ENCODE peak calls at places on chromosomes 12 and 14, in five cellular contexts. X, K, C, O and A are unnamed samples.

GRCh38 chr14:94545131-94545841 is 16.0 kb upstream of the SERPINA4 start:
- DNase-seq in X (no peak), K (no peak), C (peak), O (no peak), A (no peak)

GRCh38 chr12:112875608-112876007 is 31.2 kb upstream of the OAS1 start:
- DNase-seq in X (no peak), K (no peak), C (no peak), O (no peak), A (no peak)

GRCh38 chr12:109462868-109463692 is 14.0 kb downstream of the KCTD10 start:
- DNase-seq in X (peak), K (peak), C (peak), O (peak), A (peak)

GRCh38 chr12:53973093-53974042 is at the start of gene HOXC11:
- DNase-seq in X (peak), K (no peak), C (no peak), O (no peak), A (peak)

GRCh38 chr14:70514168-70515069 is 20.4 kb downstream of the ADAM20 start:
- DNase-seq in X (peak), K (no peak), C (no peak), O (no peak), A (no peak)

GRCh38 chr12:111112699-111113098 is 192.3 kb upstream of the MYL2 start:
- DNase-seq in X (no peak), K (no peak), C (no peak), O (no peak), A (no peak)

GRCh38 chr12:24839268-24839791 is 109.6 kb downstream of the BCAT1 start:
- DNase-seq in X (no peak), K (peak), C (no peak), O (no peak), A (no peak)

GRCh38 chr12:51329742-51330141 is 5.8 kb upstream of the BIN2 start:
- DNase-seq in X (no peak), K (no peak), C (no peak), O (no peak), A (no peak)

GRCh38 chr14:106738075-106738474 is 1211.7 kb downstream of the TMEM121 start:
- DNase-seq in X (no peak), K (no peak), C (no peak), O (no peak), A (no peak)

GRCh38 chr12:9925746-9926393 is 6.3 kb downstream of the CLEC2A start:
- DNase-seq in X (peak), K (no peak), C (peak), O (peak), A (peak)

DNA sequence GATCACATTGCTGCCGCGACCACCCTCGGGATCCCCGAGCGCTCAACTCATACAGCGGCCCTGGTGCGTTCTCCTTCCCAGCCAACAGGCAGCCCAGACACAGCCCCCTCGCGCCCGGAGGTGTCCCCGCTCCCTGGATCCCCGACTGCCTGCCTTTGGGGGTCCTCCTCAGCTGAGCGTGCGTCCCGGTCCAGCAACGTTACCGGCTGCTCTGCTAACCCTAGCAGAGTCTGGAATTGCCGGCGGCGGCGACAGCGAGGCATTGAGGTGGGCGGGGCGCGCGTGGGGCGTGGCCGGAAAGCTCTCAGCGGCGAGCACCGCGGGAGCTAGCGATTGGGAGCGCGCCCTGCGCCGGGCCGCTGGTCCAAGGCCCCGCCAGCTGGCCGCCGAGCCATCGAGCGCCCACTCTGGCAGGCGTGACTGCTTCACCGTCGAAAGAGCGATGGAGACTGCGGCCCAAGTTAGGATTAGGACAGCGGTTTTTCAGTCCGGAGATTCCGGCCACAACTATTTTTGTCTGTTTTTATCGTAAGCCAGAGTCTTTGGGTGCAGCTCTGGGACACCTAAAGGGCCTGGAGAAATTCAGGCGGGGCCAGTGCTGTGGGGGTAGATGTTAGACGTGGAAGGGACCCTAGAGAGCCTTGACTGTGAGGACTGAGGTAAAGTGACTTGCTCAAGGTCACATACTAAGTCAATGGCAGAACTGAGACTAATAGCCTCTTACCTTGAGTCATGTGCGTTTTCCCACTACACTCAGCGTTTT is at the start of gene HEATR5A:
- DNase-seq in X (peak), K (peak), C (peak), O (peak), A (peak)
- TF ChIP-seq CTCF in X (no peak), K (peak), C (peak), O (peak), A (no peak)

GRCh38 chr12:128844031-128844635 is 9.1 kb upstream of the GLT1D1 start:
- DNase-seq in X (no peak), K (no peak), C (peak), O (no peak), A (no peak)
- TF ChIP-seq CTCF in X (no peak), K (no peak), C (peak), O (peak), A (no peak)

DNA sequence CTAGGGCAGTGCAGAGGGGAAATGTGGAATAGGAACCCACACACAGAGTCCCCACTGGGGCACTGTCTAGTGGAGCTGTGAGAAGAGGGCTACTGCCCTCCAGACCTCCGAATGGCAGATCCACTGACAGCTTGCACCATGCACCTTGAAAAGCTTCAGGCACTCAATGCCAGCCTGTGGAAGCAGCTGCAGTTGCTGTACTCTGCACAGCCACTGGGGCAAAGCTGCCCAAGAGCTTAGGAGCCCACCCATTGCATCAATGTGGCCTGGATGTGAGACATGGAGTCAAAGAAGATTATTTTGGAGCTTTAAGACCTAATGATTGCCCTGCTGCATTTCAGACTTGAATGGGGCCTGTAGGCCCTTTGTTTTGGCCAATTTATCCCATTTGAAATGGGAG is 21.7 kb upstream of the CCDC88C start:
- DNase-seq in X (no peak), K (no peak), C (no peak), O (no peak), A (no peak)
- TF ChIP-seq CTCF in X (no peak), K (no peak), C (no peak), O (no peak), A (no peak)

DNA sequence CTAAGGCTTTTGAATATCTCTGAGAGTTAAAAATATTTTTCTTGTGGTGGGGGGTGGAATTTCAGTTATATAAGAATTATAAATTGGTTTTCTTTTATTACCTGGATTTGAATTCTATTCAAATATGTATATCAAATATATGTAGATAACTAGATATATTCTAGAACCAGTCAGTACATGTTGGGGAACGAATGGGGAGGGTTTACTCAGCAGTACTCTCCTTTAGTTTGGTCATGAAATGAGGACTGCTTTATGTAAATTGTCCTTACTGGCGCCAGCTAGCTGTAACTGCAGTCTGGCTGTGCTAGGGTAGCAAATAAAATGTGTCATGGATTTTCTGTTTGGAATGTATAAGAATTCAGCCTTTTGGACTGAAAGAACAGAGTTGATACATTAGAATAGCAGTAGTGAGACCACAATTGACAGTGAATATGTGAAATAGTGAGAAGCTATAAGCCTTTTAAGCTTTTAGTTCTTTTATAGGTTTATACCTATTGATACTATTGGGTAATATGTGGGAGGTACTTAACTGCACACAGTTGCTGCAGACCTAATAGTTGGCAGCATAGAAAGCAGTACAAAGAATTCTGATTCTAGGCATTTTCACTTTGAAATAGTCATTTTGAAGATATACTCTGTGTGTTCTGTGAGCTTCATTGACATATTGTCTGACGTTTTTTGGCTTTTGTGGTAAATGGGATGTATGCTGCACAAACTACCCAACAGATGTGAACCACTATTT is 29.0 kb downstream of the ATF7IP start:
- DNase-seq in X (peak), K (no peak), C (peak), O (peak), A (peak)
- TF ChIP-seq CTCF in X (no peak), K (peak), C (peak), O (peak), A (no peak)